ENCODE peak calls at places on chromosomes 12 and 14, in four cellular contexts. P is HepG2, R is K562, K is SK-N-SH. Q is an unnamed sample.

GRCh38 chr12:103801709-103802585 is 39.1 kb downstream of the NT5DC3 start:
- DNase-seq in P (peak), R (no peak), K (no peak), Q (no peak)

GRCh38 chr14:102870994-102871831 is 51.2 kb upstream of the AMN start:
- DNase-seq in P (no peak), R (no peak), K (no peak), Q (no peak)

GRCh38 chr12:91065377-91065776 is 7.6 kb upstream of the KERA start:
- DNase-seq in P (no peak), R (no peak), K (no peak), Q (no peak)

GRCh38 chr14:68828728-68829127 is 35.9 kb upstream of the ZFP36L1 start:
- DNase-seq in P (no peak), K (no peak), R (no peak), Q (no peak)

GRCh38 chr12:125424909-125425308 is 359.7 kb downstream of the AACS start:
- DNase-seq in P (no peak), K (no peak), R (no peak), Q (no peak)

GRCh38 chr14:89621791-89622638 is 205.0 kb upstream of the FOXN3 start:
- DNase-seq in R (no peak), P (peak), K (no peak), Q (no peak)

GRCh38 chr12:104049278-104050257 is at the start of gene GLT8D2:
- DNase-seq in K (peak), P (no peak), R (no peak), Q (peak)

GRCh38 chr14:21072781-21073339 is 2.8 kb downstream of the ARHGEF40 start:
- DNase-seq in P (no peak), R (no peak), K (no peak), Q (no peak)

GRCh38 chr12:108133482-108133881 is 4.4 kb downstream of the WSCD2 start:
- DNase-seq in R (no peak), K (no peak), P (no peak), Q (no peak)

GRCh38 chr12:16062611-16063010 is 151.5 kb downstream of the DERA start:
- DNase-seq in R (no peak), P (no peak), K (no peak), Q (no peak)

GRCh38 chr12:121753844-121754264 is 39.6 kb downstream of the RHOF start:
- DNase-seq in P (no peak), K (no peak), R (no peak), Q (no peak)

DNA sequence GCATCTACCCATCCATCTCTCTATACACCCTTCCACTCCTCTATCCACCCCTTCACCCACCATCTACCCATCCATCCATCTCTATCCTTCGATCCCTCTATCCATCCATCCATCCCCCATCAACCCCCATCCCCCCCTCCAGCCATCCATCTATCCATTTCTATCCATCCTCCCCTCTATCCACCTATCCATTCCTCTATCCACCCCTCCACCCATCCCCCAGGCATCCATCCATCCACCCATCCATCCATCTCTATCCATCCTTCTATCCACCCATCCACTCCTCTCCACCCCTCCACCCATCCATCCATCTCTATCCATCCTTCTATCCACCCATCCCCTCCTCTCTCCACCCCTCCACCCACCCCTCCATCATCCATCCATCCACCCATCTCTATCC is 17.5 kb upstream of the GPR132 start:
- DNase-seq in P (no peak), K (no peak), R (no peak), Q (no peak)
- TF ChIP-seq FOXJ3 in P (no peak), K (no peak), R (no peak), Q (no peak)

GRCh38 chr12:122894173-122895121 is 1.5 kb downstream of the VPS37B start:
- DNase-seq in P (no peak), K (no peak), R (peak), Q (no peak)

GRCh38 chr12:122893208-122894151 is 2.4 kb downstream of the VPS37B start:
- DNase-seq in P (no peak), R (no peak), K (no peak), Q (no peak)

GRCh38 chr12:122889658-122890561 is 6.0 kb downstream of the VPS37B start:
- DNase-seq in R (no peak), P (no peak), K (no peak), Q (no peak)

GRCh38 chr12:122895290-122895689 is 634 bp downstream of the VPS37B start:
- DNase-seq in R (peak), K (peak), P (no peak), Q (no peak)

DNA sequence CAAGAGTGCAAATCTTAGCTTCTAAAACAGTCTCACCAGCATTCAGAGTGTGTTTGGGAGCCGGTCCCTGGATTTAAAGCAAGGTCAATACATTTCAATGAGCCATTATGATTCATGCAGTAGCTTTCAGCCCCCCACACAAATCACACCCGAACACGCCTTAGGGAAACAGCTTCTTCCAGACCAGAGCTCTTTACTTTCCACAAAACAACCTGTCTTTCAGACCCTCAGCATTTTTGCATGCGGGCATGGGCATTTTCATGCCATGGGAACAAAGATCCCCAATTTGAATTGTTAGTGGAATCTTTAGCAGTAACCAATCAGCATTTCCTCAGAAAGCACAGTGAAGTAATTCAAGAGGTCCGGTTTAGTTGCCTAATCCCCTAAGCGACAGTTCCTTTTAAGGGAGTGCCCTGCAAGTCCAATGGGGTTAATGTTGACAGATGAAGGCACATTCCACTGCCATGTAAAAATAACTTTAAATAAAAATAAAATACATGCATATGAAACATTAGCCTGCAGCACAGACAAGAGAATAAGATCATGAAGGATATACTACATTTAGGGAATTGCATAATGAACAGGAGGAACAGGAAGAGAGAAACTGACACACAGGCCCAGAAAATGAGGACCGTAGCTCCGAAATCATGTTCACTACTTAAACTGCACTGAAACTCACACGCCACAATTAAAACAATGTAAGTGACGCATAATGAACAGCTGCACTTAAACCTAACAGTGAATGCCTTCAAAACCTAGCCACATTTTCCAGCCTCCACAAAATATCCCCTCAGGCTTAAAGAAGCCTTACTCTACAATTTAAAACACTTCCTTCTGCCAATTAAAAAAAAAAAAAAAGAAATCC is 4.0 kb downstream of the VPS37B start:
- DNase-seq in P (no peak), K (no peak), R (peak), Q (no peak)
- TF ChIP-seq FOXJ3 in P (no peak), K (no peak), R (no peak), Q (no peak)

GRCh38 chr12:122878780-122879612 is 16.9 kb downstream of the VPS37B start:
- DNase-seq in P (no peak), K (no peak), R (no peak), Q (no peak)
- TF ChIP-seq FOXJ3 in P (no peak), K (no peak), R (no peak), Q (no peak)

GRCh38 chr14:22428681-22429315 is 160.2 kb downstream of the DAD1 start:
- DNase-seq in K (no peak), P (no peak), R (no peak), Q (no peak)
- TF ChIP-seq FOXJ3 in K (no peak), P (no peak), R (no peak), Q (no peak)

GRCh38 chr14:97995038-97995437 is 1197.9 kb downstream of the VRK1 start:
- DNase-seq in R (no peak), K (no peak), P (no peak), Q (no peak)
- TF ChIP-seq FOXJ3 in R (no peak), K (no peak), P (no peak), Q (no peak)

DNA sequence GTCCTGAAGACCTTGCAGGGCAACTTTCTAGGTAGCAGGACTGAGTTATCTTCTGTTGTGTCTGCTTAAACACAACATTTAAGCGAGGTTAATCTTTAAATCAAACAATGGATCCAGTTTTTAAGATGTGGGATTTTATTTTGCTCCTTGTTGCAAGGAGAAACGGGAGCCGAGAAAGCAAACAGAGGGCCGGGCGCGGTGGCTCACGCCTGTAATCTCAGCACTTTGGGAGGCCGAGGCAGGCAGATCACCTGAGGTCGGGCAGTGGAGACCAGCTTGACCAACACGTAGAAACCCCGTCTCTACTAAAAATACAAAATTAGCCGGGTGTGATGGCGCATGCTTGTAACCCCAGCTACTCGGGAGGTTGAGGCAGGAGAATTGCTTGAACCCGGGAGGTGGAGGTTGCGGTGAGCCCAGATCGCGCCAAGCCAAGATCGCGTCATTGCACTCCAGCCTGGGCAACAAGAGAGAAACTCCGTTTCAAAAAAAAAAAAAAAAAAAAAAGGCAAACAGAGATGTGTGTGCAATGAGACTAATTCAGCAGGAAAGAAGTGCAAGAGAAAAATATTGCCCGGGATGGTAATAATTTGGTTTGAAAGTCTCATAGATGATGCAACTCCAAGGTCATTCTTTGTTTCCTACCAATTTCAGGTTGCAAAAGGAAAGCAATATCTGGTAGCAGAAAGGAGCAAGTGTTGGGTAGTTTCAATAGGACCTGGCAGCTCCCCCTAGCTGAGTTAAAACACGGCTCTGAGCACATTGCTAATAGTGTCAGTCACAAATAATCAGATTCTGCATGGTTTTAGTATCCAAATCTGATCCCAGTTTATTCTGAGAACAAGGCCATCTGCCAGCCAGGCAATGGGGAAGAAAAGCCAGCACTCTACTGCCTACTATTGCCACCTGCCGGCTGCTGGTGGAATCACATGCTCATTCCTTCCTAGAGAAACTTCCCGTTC is 141.4 kb downstream of the PPM1H start:
- DNase-seq in R (peak), K (peak), P (peak), Q (peak)
- TF ChIP-seq FOXJ3 in R (no peak), K (peak), P (no peak), Q (no peak)